ENCODE peak calls at places on chromosomes 2 and 18, in eight cellular contexts. One of them, this sample, is unnamed.

GRCh38 chr18:23377669-23378469 is 75.2 kb upstream of the RIOK3 start:
- DNase-seq in spleen: no peak
- DNase-seq in pancreas: no peak
- DNase-seq in stomach: no peak
- DNase-seq in adrenal gland: peak
- DNase-seq in IMR-90: peak
- DNase-seq in coronary artery: no peak
- DNase-seq in CD8-positive, alpha-beta T cell: no peak
- DNase-seq in this sample: no peak

GRCh38 chr2:146982393-146982846 is 862.4 kb upstream of the ACVR2A start:
- DNase-seq in spleen: no peak
- DNase-seq in pancreas: peak
- DNase-seq in stomach: peak
- DNase-seq in adrenal gland: peak
- DNase-seq in IMR-90: peak
- DNase-seq in coronary artery: no peak
- DNase-seq in CD8-positive, alpha-beta T cell: no peak
- DNase-seq in this sample: peak

GRCh38 chr2:85741811-85742507 is 11.8 kb upstream of the ATOH8 start:
- DNase-seq in spleen: no peak
- DNase-seq in pancreas: peak
- DNase-seq in stomach: peak
- DNase-seq in adrenal gland: peak
- DNase-seq in IMR-90: peak
- DNase-seq in coronary artery: peak
- DNase-seq in CD8-positive, alpha-beta T cell: no peak
- DNase-seq in this sample: peak

GRCh38 chr2:204608261-204608660 is 63.0 kb downstream of the PARD3B start:
- DNase-seq in spleen: no peak
- DNase-seq in pancreas: no peak
- DNase-seq in stomach: no peak
- DNase-seq in adrenal gland: no peak
- DNase-seq in IMR-90: peak
- DNase-seq in coronary artery: no peak
- DNase-seq in CD8-positive, alpha-beta T cell: no peak
- DNase-seq in this sample: no peak

GRCh38 chr2:55649211-55649610 is 31.8 kb upstream of the PPP4R3B start:
- DNase-seq in spleen: no peak
- DNase-seq in pancreas: no peak
- DNase-seq in stomach: no peak
- DNase-seq in adrenal gland: no peak
- DNase-seq in IMR-90: peak
- DNase-seq in coronary artery: no peak
- DNase-seq in CD8-positive, alpha-beta T cell: no peak
- DNase-seq in this sample: no peak

GRCh38 chr2:138267902-138268254 is 233.7 kb upstream of the SPOPL start:
- DNase-seq in spleen: no peak
- DNase-seq in pancreas: no peak
- DNase-seq in stomach: no peak
- DNase-seq in adrenal gland: no peak
- DNase-seq in IMR-90: no peak
- DNase-seq in coronary artery: no peak
- DNase-seq in CD8-positive, alpha-beta T cell: no peak
- DNase-seq in this sample: no peak

GRCh38 chr18:23992119-23992940 is 22.2 kb upstream of the TTC39C start:
- DNase-seq in spleen: no peak
- DNase-seq in pancreas: peak
- DNase-seq in stomach: peak
- DNase-seq in adrenal gland: peak
- DNase-seq in IMR-90: peak
- DNase-seq in coronary artery: no peak
- DNase-seq in CD8-positive, alpha-beta T cell: peak
- DNase-seq in this sample: peak

GRCh38 chr18:46413684-46414083 is 243.3 kb downstream of the LOXHD1 start:
- DNase-seq in spleen: no peak
- DNase-seq in pancreas: no peak
- DNase-seq in stomach: no peak
- DNase-seq in adrenal gland: no peak
- DNase-seq in IMR-90: peak
- DNase-seq in coronary artery: no peak
- DNase-seq in CD8-positive, alpha-beta T cell: no peak
- DNase-seq in this sample: no peak

GRCh38 chr2:199596549-199596948 is 138.8 kb upstream of the SATB2 start:
- DNase-seq in spleen: no peak
- DNase-seq in pancreas: no peak
- DNase-seq in stomach: no peak
- DNase-seq in adrenal gland: no peak
- DNase-seq in IMR-90: peak
- DNase-seq in coronary artery: no peak
- DNase-seq in CD8-positive, alpha-beta T cell: no peak
- DNase-seq in this sample: no peak

GRCh38 chr2:218485986-218486667 is 67.2 kb downstream of the VIL1 start:
- DNase-seq in spleen: no peak
- DNase-seq in pancreas: no peak
- DNase-seq in stomach: no peak
- DNase-seq in adrenal gland: no peak
- DNase-seq in IMR-90: peak
- DNase-seq in coronary artery: no peak
- DNase-seq in CD8-positive, alpha-beta T cell: no peak
- DNase-seq in this sample: no peak

GRCh38 chr2:144759746-144760145 is 239.8 kb upstream of the ZEB2 start:
- DNase-seq in spleen: no peak
- DNase-seq in pancreas: no peak
- DNase-seq in stomach: no peak
- DNase-seq in adrenal gland: no peak
- DNase-seq in IMR-90: no peak
- DNase-seq in coronary artery: no peak
- DNase-seq in CD8-positive, alpha-beta T cell: no peak
- DNase-seq in this sample: no peak

GRCh38 chr18:34837769-34838194 is 127.7 kb downstream of the DTNA start:
- DNase-seq in spleen: no peak
- DNase-seq in pancreas: no peak
- DNase-seq in stomach: no peak
- DNase-seq in adrenal gland: peak
- DNase-seq in IMR-90: peak
- DNase-seq in coronary artery: no peak
- DNase-seq in CD8-positive, alpha-beta T cell: no peak
- DNase-seq in this sample: no peak

GRCh38 chr2:160214461-160215055 is 14.5 kb upstream of the ITGB6 start:
- DNase-seq in spleen: no peak
- DNase-seq in pancreas: no peak
- DNase-seq in stomach: no peak
- DNase-seq in adrenal gland: peak
- DNase-seq in IMR-90: peak
- DNase-seq in coronary artery: no peak
- DNase-seq in CD8-positive, alpha-beta T cell: no peak
- DNase-seq in this sample: peak

GRCh38 chr2:187702157-187702556 is 147.9 kb upstream of the TFPI start:
- DNase-seq in spleen: no peak
- DNase-seq in pancreas: no peak
- DNase-seq in stomach: no peak
- DNase-seq in adrenal gland: no peak
- DNase-seq in IMR-90: no peak
- DNase-seq in coronary artery: no peak
- DNase-seq in CD8-positive, alpha-beta T cell: no peak
- DNase-seq in this sample: no peak

DNA sequence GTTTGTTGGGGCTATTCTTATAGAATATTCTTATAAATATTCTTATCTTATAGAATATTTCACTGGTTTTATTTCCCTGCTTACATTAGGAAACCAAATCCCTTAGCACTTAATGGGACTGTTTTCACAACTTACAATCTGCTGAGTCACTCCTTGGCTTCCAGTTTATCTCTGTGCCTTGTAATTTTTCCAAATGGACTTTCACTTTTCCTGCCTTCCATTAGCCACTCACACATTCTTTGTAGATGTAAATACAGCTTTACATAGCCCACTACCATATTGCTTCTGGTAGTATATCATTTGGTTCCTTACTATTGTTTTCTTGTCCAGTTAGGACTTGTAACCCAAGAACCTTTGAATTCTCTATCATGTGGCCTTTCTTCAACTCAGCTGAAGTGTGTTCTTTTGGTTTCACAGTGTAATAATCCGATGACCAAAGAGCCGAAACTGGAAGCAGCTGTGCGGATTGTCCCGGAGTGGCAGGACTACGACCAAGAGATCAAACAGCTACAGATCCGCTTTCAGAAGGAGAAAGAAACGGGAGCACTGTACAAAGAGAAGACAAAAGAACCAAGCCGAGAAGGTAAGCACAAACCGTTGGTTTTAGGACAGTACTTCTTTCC is 96.1 kb downstream of the UGGT1 start:
- DNase-seq in spleen: no peak
- DNase-seq in pancreas: peak
- DNase-seq in stomach: no peak
- DNase-seq in adrenal gland: no peak
- DNase-seq in IMR-90: peak
- DNase-seq in coronary artery: no peak
- DNase-seq in CD8-positive, alpha-beta T cell: no peak
- DNase-seq in this sample: no peak
- H3K27ac ChIP-seq in spleen: no peak
- H3K27ac ChIP-seq in pancreas: no peak
- H3K27ac ChIP-seq in stomach: peak
- H3K27ac ChIP-seq in adrenal gland: no peak
- H3K27ac ChIP-seq in IMR-90: peak
- H3K27ac ChIP-seq in coronary artery: no peak
- H3K27ac ChIP-seq in CD8-positive, alpha-beta T cell: no peak
- H3K27ac ChIP-seq in this sample: no peak

DNA sequence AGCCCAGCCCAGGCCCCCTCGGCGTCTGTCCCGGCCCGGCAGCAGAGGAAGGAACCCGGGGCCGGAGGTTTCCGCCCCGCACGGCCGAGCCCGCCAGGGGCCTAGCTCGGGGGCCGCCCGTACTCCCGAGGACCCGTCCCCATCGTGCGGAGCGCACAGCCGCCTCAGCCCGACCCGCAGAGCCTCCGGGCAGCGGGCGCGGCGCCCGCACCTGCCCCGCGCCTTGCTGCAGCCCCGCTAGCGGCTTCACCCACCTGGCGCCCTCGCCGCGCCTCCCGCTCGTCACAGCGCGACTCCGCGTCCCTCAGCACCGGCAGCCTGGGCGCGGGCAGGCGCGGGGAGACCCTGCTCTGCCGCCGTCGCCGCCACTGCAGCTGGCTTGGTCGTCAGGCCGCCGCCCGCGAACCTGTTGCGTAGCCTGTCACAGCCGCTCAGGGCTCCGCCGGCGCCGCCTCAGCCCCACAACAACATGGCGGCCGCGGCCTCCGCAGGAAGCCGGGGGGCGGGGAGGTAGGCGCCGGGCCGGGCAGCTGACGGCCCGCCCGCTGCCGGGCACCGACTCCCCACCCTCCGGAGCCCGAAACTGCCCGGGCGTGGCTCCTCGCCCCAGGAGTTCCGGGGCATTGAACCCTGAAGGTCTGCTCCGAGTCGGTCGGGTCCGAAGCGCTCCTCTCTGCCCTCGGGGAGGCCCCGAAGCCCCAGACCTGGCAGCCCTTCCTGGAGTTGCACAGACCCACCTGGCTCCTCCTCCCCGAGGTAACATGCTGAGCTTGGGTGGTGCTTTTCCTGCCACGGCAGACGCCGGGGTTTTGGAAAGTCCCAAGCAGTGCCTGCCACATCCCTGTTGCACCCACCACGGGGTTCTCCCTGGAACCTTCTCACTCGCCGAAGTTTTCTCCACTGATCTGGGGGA is at the start of gene ITSN2:
- DNase-seq in spleen: peak
- DNase-seq in pancreas: peak
- DNase-seq in stomach: peak
- DNase-seq in adrenal gland: peak
- DNase-seq in IMR-90: peak
- DNase-seq in coronary artery: peak
- DNase-seq in CD8-positive, alpha-beta T cell: peak
- DNase-seq in this sample: peak
- TF ChIP-seq CTCF in spleen: no peak
- TF ChIP-seq CTCF in pancreas: no peak
- TF ChIP-seq CTCF in stomach: no peak
- TF ChIP-seq CTCF in adrenal gland: no peak
- TF ChIP-seq CTCF in IMR-90: no peak
- TF ChIP-seq CTCF in coronary artery: no peak
- TF ChIP-seq CTCF in CD8-positive, alpha-beta T cell: no peak
- TF ChIP-seq CTCF in this sample: no peak

GRCh38 chr2:43631918-43632317 is 5.1 kb upstream of the PLEKHH2 start:
- DNase-seq in spleen: no peak
- DNase-seq in pancreas: no peak
- DNase-seq in stomach: no peak
- DNase-seq in adrenal gland: no peak
- DNase-seq in IMR-90: no peak
- DNase-seq in coronary artery: no peak
- DNase-seq in CD8-positive, alpha-beta T cell: no peak
- DNase-seq in this sample: no peak

GRCh38 chr2:43637030-43637803 is at the start of gene PLEKHH2:
- DNase-seq in spleen: peak
- DNase-seq in pancreas: peak
- DNase-seq in stomach: peak
- DNase-seq in adrenal gland: peak
- DNase-seq in IMR-90: peak
- DNase-seq in coronary artery: peak
- DNase-seq in CD8-positive, alpha-beta T cell: peak
- DNase-seq in this sample: peak

GRCh38 chr2:43642363-43642762 is 5.3 kb downstream of the PLEKHH2 start:
- DNase-seq in spleen: no peak
- DNase-seq in pancreas: no peak
- DNase-seq in stomach: no peak
- DNase-seq in adrenal gland: no peak
- DNase-seq in IMR-90: no peak
- DNase-seq in coronary artery: no peak
- DNase-seq in CD8-positive, alpha-beta T cell: no peak
- DNase-seq in this sample: no peak

GRCh38 chr2:43634604-43635306 is 2.3 kb upstream of the PLEKHH2 start:
- DNase-seq in spleen: no peak
- DNase-seq in pancreas: no peak
- DNase-seq in stomach: no peak
- DNase-seq in adrenal gland: no peak
- DNase-seq in IMR-90: peak
- DNase-seq in coronary artery: no peak
- DNase-seq in CD8-positive, alpha-beta T cell: no peak
- DNase-seq in this sample: no peak

GRCh38 chr2:43636616-43637015 is 444 bp upstream of the PLEKHH2 start:
- DNase-seq in spleen: no peak
- DNase-seq in pancreas: no peak
- DNase-seq in stomach: no peak
- DNase-seq in adrenal gland: no peak
- DNase-seq in IMR-90: no peak
- DNase-seq in coronary artery: no peak
- DNase-seq in CD8-positive, alpha-beta T cell: peak
- DNase-seq in this sample: no peak
- H3K27ac ChIP-seq in spleen: peak
- H3K27ac ChIP-seq in pancreas: no peak
- H3K27ac ChIP-seq in stomach: peak
- H3K27ac ChIP-seq in adrenal gland: no peak
- H3K27ac ChIP-seq in IMR-90: no peak
- H3K27ac ChIP-seq in coronary artery: peak
- H3K27ac ChIP-seq in CD8-positive, alpha-beta T cell: peak
- H3K27ac ChIP-seq in this sample: peak

GRCh38 chr18:62693659-62694058 is 21.7 kb upstream of the PHLPP1 start:
- DNase-seq in spleen: no peak
- DNase-seq in pancreas: no peak
- DNase-seq in stomach: no peak
- DNase-seq in adrenal gland: peak
- DNase-seq in IMR-90: no peak
- DNase-seq in coronary artery: no peak
- DNase-seq in CD8-positive, alpha-beta T cell: no peak
- DNase-seq in this sample: no peak

GRCh38 chr18:62688743-62689317 is 26.5 kb upstream of the PHLPP1 start:
- DNase-seq in spleen: no peak
- DNase-seq in pancreas: no peak
- DNase-seq in stomach: no peak
- DNase-seq in adrenal gland: no peak
- DNase-seq in IMR-90: no peak
- DNase-seq in coronary artery: no peak
- DNase-seq in CD8-positive, alpha-beta T cell: no peak
- DNase-seq in this sample: no peak

GRCh38 chr18:62690416-62690815 is 24.9 kb upstream of the PHLPP1 start:
- DNase-seq in spleen: no peak
- DNase-seq in pancreas: no peak
- DNase-seq in stomach: no peak
- DNase-seq in adrenal gland: no peak
- DNase-seq in IMR-90: no peak
- DNase-seq in coronary artery: no peak
- DNase-seq in CD8-positive, alpha-beta T cell: no peak
- DNase-seq in this sample: no peak
- TF ChIP-seq CTCF in spleen: no peak
- TF ChIP-seq CTCF in pancreas: no peak
- TF ChIP-seq CTCF in stomach: no peak
- TF ChIP-seq CTCF in adrenal gland: no peak
- TF ChIP-seq CTCF in IMR-90: no peak
- TF ChIP-seq CTCF in coronary artery: no peak
- TF ChIP-seq CTCF in CD8-positive, alpha-beta T cell: no peak
- TF ChIP-seq CTCF in this sample: no peak

This sample was measured in lower lobe of right lung.